ENCODE peak calls at places on chromosomes 7 and 10, in four cellular contexts. One of them, this sample, is unnamed.

GRCh38 chr7:84720456-84721097 is 466.3 kb downstream of the SEMA3D start:
- DNase-seq in PC-3: no peak
- DNase-seq in suprapubic skin: no peak
- DNase-seq in lung: no peak
- DNase-seq in this sample: no peak

GRCh38 chr7:4013793-4014192 is 668.3 kb upstream of the FOXK1 start:
- DNase-seq in PC-3: no peak
- DNase-seq in suprapubic skin: no peak
- DNase-seq in lung: no peak
- DNase-seq in this sample: no peak

GRCh38 chr7:105017263-105018051 is 3.5 kb downstream of the KMT2E start:
- DNase-seq in PC-3: no peak
- DNase-seq in suprapubic skin: no peak
- DNase-seq in lung: no peak
- DNase-seq in this sample: no peak

GRCh38 chr10:26843736-26844135 is 17.0 kb downstream of the ABI1 start:
- DNase-seq in PC-3: no peak
- DNase-seq in suprapubic skin: no peak
- DNase-seq in lung: no peak
- DNase-seq in this sample: no peak

GRCh38 chr10:46530249-46531186 is 25.9 kb downstream of the GPRIN2 start:
- DNase-seq in PC-3: no peak
- DNase-seq in suprapubic skin: peak
- DNase-seq in lung: no peak
- DNase-seq in this sample: peak

GRCh38 chr10:118687472-118687871 is 67.3 kb downstream of the CACUL1 start:
- DNase-seq in PC-3: no peak
- DNase-seq in suprapubic skin: no peak
- DNase-seq in lung: no peak
- DNase-seq in this sample: no peak

GRCh38 chr10:90930971-90931841 is 10.3 kb upstream of the ANKRD1 start:
- DNase-seq in PC-3: peak
- DNase-seq in suprapubic skin: no peak
- DNase-seq in lung: peak
- DNase-seq in this sample: no peak

GRCh38 chr10:71631007-71631859 is 88.3 kb downstream of the C10orf105 start:
- DNase-seq in PC-3: no peak
- DNase-seq in suprapubic skin: no peak
- DNase-seq in lung: no peak
- DNase-seq in this sample: no peak

GRCh38 chr7:55961994-55962393 is 2.4 kb upstream of the NIPSNAP2 start:
- DNase-seq in PC-3: no peak
- DNase-seq in suprapubic skin: no peak
- DNase-seq in lung: no peak
- DNase-seq in this sample: no peak

GRCh38 chr10:103576862-103577261 is 83.4 kb downstream of the NEURL1 start:
- DNase-seq in PC-3: peak
- DNase-seq in suprapubic skin: no peak
- DNase-seq in lung: no peak
- DNase-seq in this sample: no peak

GRCh38 chr10:35391153-35391953 is 55.0 kb downstream of the CCNY start:
- DNase-seq in PC-3: no peak
- DNase-seq in suprapubic skin: no peak
- DNase-seq in lung: no peak
- DNase-seq in this sample: no peak

GRCh38 chr10:10128387-10128786 is 889.3 kb upstream of the CELF2 start:
- DNase-seq in PC-3: no peak
- DNase-seq in suprapubic skin: no peak
- DNase-seq in lung: no peak
- DNase-seq in this sample: no peak

GRCh38 chr10:126469692-126470091 is 81.4 kb upstream of the ADAM12 start:
- DNase-seq in PC-3: no peak
- DNase-seq in suprapubic skin: no peak
- DNase-seq in lung: no peak
- DNase-seq in this sample: no peak

GRCh38 chr7:5682889-5683670 is 98.4 kb downstream of the RNF216 start:
- DNase-seq in PC-3: no peak
- DNase-seq in suprapubic skin: no peak
- DNase-seq in lung: no peak
- DNase-seq in this sample: peak

GRCh38 chr7:303884-304573 is 14.1 kb downstream of the FOXL3 start:
- DNase-seq in PC-3: no peak
- DNase-seq in suprapubic skin: peak
- DNase-seq in lung: no peak
- DNase-seq in this sample: peak

GRCh38 chr10:128047991-128048826 is 78.0 kb downstream of the MKI67 start:
- DNase-seq in PC-3: peak
- DNase-seq in suprapubic skin: peak
- DNase-seq in lung: no peak
- DNase-seq in this sample: no peak

GRCh38 chr10:130046591-130046990 is 64.0 kb downstream of the C10orf143 start:
- DNase-seq in PC-3: no peak
- DNase-seq in suprapubic skin: no peak
- DNase-seq in lung: no peak
- DNase-seq in this sample: no peak

GRCh38 chr7:54931532-54931931 is 87.3 kb upstream of the EGFR start:
- DNase-seq in PC-3: no peak
- DNase-seq in suprapubic skin: no peak
- DNase-seq in lung: no peak
- DNase-seq in this sample: no peak

GRCh38 chr7:97149843-97150242 is 32.3 kb downstream of the SDHAF3 start:
- DNase-seq in PC-3: no peak
- DNase-seq in suprapubic skin: no peak
- DNase-seq in lung: no peak
- DNase-seq in this sample: no peak

GRCh38 chr7:94412762-94413322 is 18.1 kb downstream of the COL1A2 start:
- DNase-seq in PC-3: no peak
- DNase-seq in suprapubic skin: no peak
- DNase-seq in lung: no peak
- DNase-seq in this sample: no peak

GRCh38 chr7:121079425-121080169 is 91.1 kb downstream of the CPED1 start:
- DNase-seq in PC-3: peak
- DNase-seq in suprapubic skin: no peak
- DNase-seq in lung: no peak
- DNase-seq in this sample: no peak

GRCh38 chr7:39951156-39951942 is 1.3 kb downstream of the CDK13 start:
- DNase-seq in PC-3: peak
- DNase-seq in suprapubic skin: peak
- DNase-seq in lung: peak
- DNase-seq in this sample: peak

GRCh38 chr7:66050990-66051424 is 24.6 kb upstream of the ASL start:
- DNase-seq in PC-3: peak
- DNase-seq in suprapubic skin: no peak
- DNase-seq in lung: peak
- DNase-seq in this sample: no peak

GRCh38 chr7:155846156-155846555 is 33.9 kb upstream of the SHH start:
- DNase-seq in PC-3: no peak
- DNase-seq in suprapubic skin: no peak
- DNase-seq in lung: no peak
- DNase-seq in this sample: no peak

GRCh38 chr10:113062977-113063967 is 113.2 kb downstream of the TCF7L2 start:
- DNase-seq in PC-3: no peak
- DNase-seq in suprapubic skin: no peak
- DNase-seq in lung: no peak
- DNase-seq in this sample: no peak
- TF ChIP-seq CTCF in PC-3: no peak
- TF ChIP-seq CTCF in suprapubic skin: no peak
- TF ChIP-seq CTCF in lung: no peak
- TF ChIP-seq CTCF in this sample: no peak

DNA sequence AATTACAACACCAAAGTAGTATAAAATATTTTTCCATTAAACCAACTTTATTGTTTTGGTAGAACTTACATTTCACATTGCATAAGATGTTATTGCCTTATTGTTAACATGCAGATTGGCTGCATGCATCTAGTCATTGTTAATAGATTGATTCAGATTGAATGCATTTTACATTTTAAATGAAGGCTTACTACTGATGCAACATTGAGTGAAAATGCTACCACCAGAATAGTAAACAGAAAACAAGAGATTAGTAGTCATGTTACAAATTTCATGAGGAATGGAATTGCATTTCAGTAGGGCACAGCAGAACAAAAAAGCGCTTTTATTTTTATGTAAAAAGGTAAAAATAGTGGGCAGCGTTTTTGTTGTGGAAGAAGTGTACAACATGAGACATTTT is 298.3 kb downstream of the ARL4A start:
- DNase-seq in PC-3: no peak
- DNase-seq in suprapubic skin: no peak
- DNase-seq in lung: no peak
- DNase-seq in this sample: no peak
- H3K27ac ChIP-seq in PC-3: no peak
- H3K27ac ChIP-seq in suprapubic skin: no peak
- H3K27ac ChIP-seq in lung: no peak
- H3K27ac ChIP-seq in this sample: no peak

GRCh38 chr7:82441916-82442478 is 1.6 kb downstream of the CACNA2D1 start:
- DNase-seq in PC-3: peak
- DNase-seq in suprapubic skin: no peak
- DNase-seq in lung: no peak
- DNase-seq in this sample: no peak
- H3K4me3 ChIP-seq in PC-3: no peak
- H3K4me3 ChIP-seq in suprapubic skin: peak
- H3K4me3 ChIP-seq in lung: no peak
- H3K4me3 ChIP-seq in this sample: peak

GRCh38 chr7:21305455-21306235 is 122.2 kb upstream of the SP4 start:
- DNase-seq in PC-3: peak
- DNase-seq in suprapubic skin: no peak
- DNase-seq in lung: no peak
- DNase-seq in this sample: no peak

GRCh38 chr7:21299766-21300165 is 128.1 kb upstream of the SP4 start:
- DNase-seq in PC-3: no peak
- DNase-seq in suprapubic skin: no peak
- DNase-seq in lung: no peak
- DNase-seq in this sample: no peak

GRCh38 chr7:21304836-21305235 is 123.0 kb upstream of the SP4 start:
- DNase-seq in PC-3: no peak
- DNase-seq in suprapubic skin: no peak
- DNase-seq in lung: no peak
- DNase-seq in this sample: no peak

DNA sequence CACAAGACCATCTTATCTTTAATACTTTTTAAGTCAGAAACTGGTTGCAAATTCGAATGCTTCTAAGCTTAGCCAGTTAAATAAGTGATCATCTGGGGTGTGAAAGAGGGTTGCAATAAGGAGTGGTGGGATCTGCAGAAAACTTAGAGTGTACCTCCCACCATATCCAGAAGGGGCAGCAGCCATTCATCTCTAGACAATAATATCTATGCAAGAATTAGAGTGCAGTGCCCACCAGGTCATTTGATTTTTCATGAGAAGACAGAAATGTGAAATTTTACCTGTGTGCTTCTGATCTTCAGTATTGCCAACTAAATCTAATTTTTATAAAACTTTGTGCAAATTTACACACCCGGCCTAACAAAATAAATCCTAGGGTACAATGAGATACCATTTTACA is 127.2 kb upstream of the SP4 start:
- DNase-seq in PC-3: peak
- DNase-seq in suprapubic skin: no peak
- DNase-seq in lung: no peak
- DNase-seq in this sample: no peak
- TF ChIP-seq CTCF in PC-3: peak
- TF ChIP-seq CTCF in suprapubic skin: no peak
- TF ChIP-seq CTCF in lung: no peak
- TF ChIP-seq CTCF in this sample: no peak

GRCh38 chr7:102416406-102416805 is 17.0 kb upstream of the ORAI2 start:
- DNase-seq in PC-3: no peak
- DNase-seq in suprapubic skin: no peak
- DNase-seq in lung: no peak
- DNase-seq in this sample: no peak
- H3K27ac ChIP-seq in PC-3: no peak
- H3K27ac ChIP-seq in suprapubic skin: no peak
- H3K27ac ChIP-seq in lung: peak
- H3K27ac ChIP-seq in this sample: no peak

GRCh38 chr7:44976746-44977196 is 2.0 kb downstream of the MYO1G start:
- DNase-seq in PC-3: no peak
- DNase-seq in suprapubic skin: peak
- DNase-seq in lung: no peak
- DNase-seq in this sample: no peak
- H3K4me3 ChIP-seq in PC-3: no peak
- H3K4me3 ChIP-seq in suprapubic skin: no peak
- H3K4me3 ChIP-seq in lung: no peak
- H3K4me3 ChIP-seq in this sample: no peak

DNA sequence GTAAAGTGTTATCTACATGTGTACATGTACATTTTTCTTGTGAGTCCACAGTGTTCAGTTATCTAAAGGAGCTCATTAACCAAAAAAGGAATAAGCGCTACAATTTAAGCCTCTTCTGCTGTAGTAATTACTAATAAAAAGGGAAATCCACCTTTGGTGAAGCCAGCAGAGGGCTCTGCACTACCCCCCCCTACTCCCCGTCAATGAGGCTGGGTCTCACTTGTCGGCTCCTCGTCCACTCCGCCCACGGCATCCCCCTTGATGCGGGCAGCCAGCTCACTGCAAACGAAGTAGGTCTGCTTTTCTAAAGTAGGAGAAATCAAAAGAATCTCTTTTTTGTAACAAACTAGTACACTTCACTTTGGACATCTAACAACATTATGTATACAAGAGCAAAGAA is 4.7 kb upstream of the WASHC2A start:
- DNase-seq in PC-3: no peak
- DNase-seq in suprapubic skin: no peak
- DNase-seq in lung: no peak
- DNase-seq in this sample: no peak
- TF ChIP-seq CTCF in PC-3: no peak
- TF ChIP-seq CTCF in suprapubic skin: no peak
- TF ChIP-seq CTCF in lung: no peak
- TF ChIP-seq CTCF in this sample: no peak

DNA sequence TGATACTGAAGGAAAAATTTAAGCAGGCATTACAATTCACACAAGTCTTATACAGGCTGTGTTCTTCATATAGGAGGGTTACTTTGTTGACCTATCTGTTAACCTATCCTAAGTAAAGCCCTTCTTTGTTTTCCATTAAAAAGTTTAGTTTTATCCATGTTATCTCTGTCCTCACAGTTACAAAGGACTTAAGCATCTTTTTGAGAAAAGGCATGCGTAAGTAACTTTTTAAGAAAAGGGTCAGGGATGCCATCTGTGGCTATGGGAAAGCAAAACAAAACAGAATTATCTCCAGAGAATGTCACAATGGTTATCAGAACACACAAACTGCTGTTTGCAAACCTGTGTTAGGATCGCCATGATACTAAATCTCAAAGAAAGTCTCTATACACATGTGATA is 295.8 kb upstream of the MTPN start:
- DNase-seq in PC-3: no peak
- DNase-seq in suprapubic skin: no peak
- DNase-seq in lung: no peak
- DNase-seq in this sample: no peak
- H3K27ac ChIP-seq in PC-3: no peak
- H3K27ac ChIP-seq in suprapubic skin: no peak
- H3K27ac ChIP-seq in lung: no peak
- H3K27ac ChIP-seq in this sample: no peak